ENCODE peak calls at places on chromosome 5, in seven cellular contexts. S is mucosa of descending colon, P is body of pancreas, E is A673, M is fibroblast of lung, V is pancreas, K is fibroblast of mammary gland. Q is an unnamed sample.

GRCh38 chr5:55226934-55227737 is at the start of gene MCIDAS:
- DNase-seq in S (peak; percentile 58), M (peak; percentile 25), K (peak; percentile 34), E (peak; percentile 80), V (peak; percentile 87), P (peak; percentile 87), Q (no peak)

GRCh38 chr5:140073296-140073695 is 30.2 kb upstream of the NRG2 start:
- DNase-seq in M (peak; percentile 2), S (no peak), E (peak; percentile 18), V (no peak), K (peak; percentile 28), P (no peak), Q (no peak)

GRCh38 chr5:88551724-88552345 is 283.2 kb upstream of the TMEM161B start:
- DNase-seq in K (no peak), E (no peak), V (no peak), M (no peak), S (no peak), P (no peak), Q (no peak)

GRCh38 chr5:142215915-142216681 is 107.5 kb downstream of the NDFIP1 start:
- DNase-seq in E (peak; percentile 87), K (peak; percentile 99), M (peak; percentile 99), V (no peak), S (peak; percentile 51), P (peak; percentile 28), Q (peak; percentile 76)

GRCh38 chr5:14879985-14880589 is 8.5 kb upstream of the ANKH start:
- DNase-seq in V (no peak), S (no peak), K (peak; percentile 39), M (peak; percentile 37), P (no peak), E (no peak), Q (no peak)

GRCh38 chr5:40333459-40334241 is 346.1 kb upstream of the PTGER4 start:
- DNase-seq in P (no peak), S (no peak), E (peak; percentile 44), V (no peak), K (peak; percentile 60), M (peak; percentile 11), Q (no peak)

GRCh38 chr5:112146323-112146848 is 272.7 kb downstream of the EPB41L4A start:
- DNase-seq in P (no peak), E (no peak), S (no peak), V (no peak), M (peak; percentile 91), K (peak; percentile 97), Q (no peak)

GRCh38 chr5:22852807-22853670 is at the start of gene CDH12:
- DNase-seq in S (no peak), E (peak; percentile 42), V (peak; percentile 17), K (no peak), P (peak; percentile 25), M (no peak), Q (no peak)

GRCh38 chr5:72816297-72817075 is at the start of gene TNPO1:
- DNase-seq in V (peak; percentile 98), P (peak; percentile 96), M (peak; percentile 93), K (peak; percentile 89), E (peak; percentile 88), S (peak; percentile 96), Q (peak; percentile 94)

GRCh38 chr5:127311349-127311748 is 20.8 kb downstream of the MEGF10 start:
- DNase-seq in K (no peak), M (no peak), S (no peak), V (no peak), E (no peak), P (no peak), Q (no peak)

GRCh38 chr5:93573627-93573974 is 7.4 kb downstream of the NR2F1-AS1 start:
- DNase-seq in K (no peak), M (no peak), P (no peak), S (no peak), V (no peak), E (no peak), Q (no peak)

GRCh38 chr5:93571111-93571977 is 9.7 kb downstream of the NR2F1-AS1 start:
- DNase-seq in K (no peak), S (no peak), M (no peak), E (no peak), P (no peak), V (no peak), Q (no peak)

GRCh38 chr5:93574041-93574938 is 6.7 kb downstream of the NR2F1-AS1 start:
- DNase-seq in V (no peak), M (no peak), S (no peak), P (no peak), E (no peak), K (no peak), Q (no peak)

GRCh38 chr5:93572101-93572772 is 8.8 kb downstream of the NR2F1-AS1 start:
- DNase-seq in S (no peak), K (no peak), P (no peak), M (no peak), E (no peak), V (peak; percentile 65), Q (no peak)

GRCh38 chr5:93572773-93573626 is 8.0 kb downstream of the NR2F1-AS1 start:
- DNase-seq in E (no peak), S (no peak), M (peak; percentile 79), V (peak; percentile 60), P (no peak), K (no peak), Q (no peak)
- H3K4me3 ChIP-seq in E (peak overlapping the region; percentile 26), S (no peak overlapping the region), M (peak overlapping the region; percentile 42), V (no peak overlapping the region), P (no peak overlapping the region), K (peak overlapping the region; percentile 26), Q (no peak overlapping the region)

GRCh38 chr5:133773247-133774202 is 161.2 kb upstream of the FSTL4 start:
- DNase-seq in S (no peak), V (no peak), M (no peak), K (no peak), E (no peak), P (no peak), Q (no peak)
- TF ChIP-seq CTCF in S (no peak), V (no peak), M (no peak), K (no peak), E (no peak), P (no peak), Q (no peak)

GRCh38 chr5:95283022-95283615 is 1.8 kb downstream of the MCTP1 start:
- DNase-seq in S (no peak), V (no peak), P (no peak), M (no peak), E (peak; percentile 2), K (no peak), Q (no peak)

GRCh38 chr5:95284512-95285405 is at the start of gene MCTP1:
- DNase-seq in K (no peak), M (peak; percentile 25), P (peak; percentile 48), V (peak; percentile 85), S (peak; percentile 49), E (peak; percentile 58), Q (peak; percentile 86)

GRCh38 chr5:95283761-95284511 is 958 bp downstream of the MCTP1 start:
- DNase-seq in M (peak; percentile 26), P (peak; percentile 54), K (no peak), E (peak; percentile 52), V (peak; percentile 85), S (no peak), Q (peak; percentile 55)

GRCh38 chr5:95280692-95281091 is 4.2 kb downstream of the MCTP1 start:
- DNase-seq in V (no peak), M (no peak), K (no peak), P (no peak), S (no peak), E (no peak), Q (no peak)

GRCh38 chr5:95281211-95281610 is 3.7 kb downstream of the MCTP1 start:
- DNase-seq in M (peak; percentile 30), V (no peak), K (no peak), S (no peak), P (no peak), E (peak; percentile 2), Q (no peak)
- H3K4me3 ChIP-seq in M (no peak overlapping the region), V (no peak overlapping the region), K (no peak overlapping the region), S (no peak overlapping the region), P (no peak overlapping the region), E (no peak overlapping the region), Q (no peak overlapping the region)

DNA sequence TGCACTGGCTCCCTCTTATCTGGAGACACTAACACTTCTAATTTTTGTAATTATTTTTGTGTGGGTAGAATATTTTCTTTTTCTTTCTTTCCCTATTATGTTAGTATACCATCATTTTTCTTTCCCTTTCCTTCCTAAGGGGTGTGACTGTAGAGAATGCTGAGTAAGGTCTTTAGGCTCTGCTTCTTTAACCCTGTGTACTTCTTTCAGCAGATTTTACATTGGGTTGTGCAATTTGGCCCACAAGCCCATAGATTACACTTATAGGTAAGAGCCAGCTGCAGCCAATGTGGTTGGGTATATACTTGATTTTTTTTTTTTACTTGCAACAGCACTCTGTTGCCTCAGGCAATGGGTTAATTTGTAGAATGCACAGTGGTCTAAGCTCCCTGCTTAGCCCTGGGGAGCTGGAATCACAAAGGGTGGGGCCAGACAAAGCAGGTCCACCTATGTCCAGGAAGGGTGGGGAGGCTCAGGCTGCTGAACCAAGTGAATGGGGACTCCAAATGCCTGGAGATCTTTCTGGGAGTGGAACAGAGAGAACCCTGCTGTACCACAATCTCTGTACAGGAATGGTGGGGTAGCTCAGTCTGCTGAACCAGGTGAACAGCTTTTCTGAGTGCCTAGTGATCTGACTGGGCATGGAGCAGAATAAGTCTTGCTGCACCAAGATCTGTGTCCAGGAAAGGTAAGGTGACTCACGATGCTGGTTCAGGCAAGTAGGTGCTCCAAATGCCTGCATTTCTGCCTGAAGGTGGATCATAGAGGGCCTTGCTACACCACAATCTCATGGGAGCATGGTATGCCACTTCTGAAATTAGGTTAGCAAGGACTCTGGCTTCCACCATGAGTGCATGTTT is 64.9 kb downstream of the SLC25A46 start:
- DNase-seq in E (no peak), K (no peak), V (no peak), M (no peak), S (no peak), P (no peak), Q (no peak)
- TF ChIP-seq CTCF in E (no peak), K (no peak), V (no peak), M (no peak), S (no peak), P (no peak), Q (no peak)

GRCh38 chr5:177983763-177984564 is 12.1 kb downstream of the PROP1 start:
- DNase-seq in K (no peak), P (no peak), E (no peak), V (no peak), M (no peak), S (no peak), Q (no peak)

GRCh38 chr5:177985430-177986040 is 10.5 kb downstream of the PROP1 start:
- DNase-seq in K (no peak), S (no peak), P (no peak), V (no peak), M (no peak), E (no peak), Q (no peak)

GRCh38 chr5:177982956-177983355 is 13.1 kb downstream of the PROP1 start:
- DNase-seq in E (no peak), K (no peak), V (no peak), M (no peak), S (no peak), P (no peak), Q (no peak)

GRCh38 chr5:177982072-177982727 is 13.8 kb downstream of the PROP1 start:
- DNase-seq in K (peak; percentile 4), M (no peak), V (no peak), P (peak; percentile 74), S (no peak), E (no peak), Q (no peak)

GRCh38 chr5:177984565-177985166 is 11.4 kb downstream of the PROP1 start:
- DNase-seq in E (peak; percentile 3), P (no peak), M (peak; percentile 6), K (no peak), V (no peak), S (no peak), Q (no peak)
- H3K4me3 ChIP-seq in E (no peak overlapping the region), P (no peak overlapping the region), M (peak overlapping the region; percentile 17), K (no peak overlapping the region), V (no peak overlapping the region), S (no peak overlapping the region), Q (no peak overlapping the region)